ENCODE peak calls at places on chromosomes 3 and 15, in six cellular contexts. U is K562, F is A549, N is GM12878, J is SK-N-SH, H is H1. W is an unnamed sample.

GRCh38 chr3:33962383-33962782 is 164.0 kb downstream of the PDCD6IP start:
- DNase-seq in U (no peak), F (no peak), N (no peak), J (no peak), H (no peak), W (no peak)

GRCh38 chr15:78102741-78103140 is 10.4 kb downstream of the SH2D7 start:
- DNase-seq in U (no peak), F (no peak), N (no peak), J (no peak), H (no peak), W (no peak)

GRCh38 chr3:2098398-2099027 is at the start of gene CNTN4:
- DNase-seq in U (no peak), F (peak; percentile 23), N (no peak), J (peak; percentile 98), H (peak; percentile 65), W (peak; percentile 24)

GRCh38 chr15:55224892-55225291 is 28.2 kb upstream of the RSL24D1 start:
- DNase-seq in U (no peak), F (no peak), N (peak; percentile 48), J (no peak), H (no peak), W (no peak)

GRCh38 chr15:63133786-63134185 is 12.1 kb downstream of the LACTB start:
- DNase-seq in U (no peak), F (no peak), N (no peak), J (no peak), H (no peak), W (no peak)

GRCh38 chr3:191388823-191389222 is 58.5 kb upstream of the UTS2B start:
- DNase-seq in U (no peak), F (no peak), N (no peak), J (no peak), H (no peak), W (no peak)

GRCh38 chr3:30984855-30985793 is 90.7 kb upstream of the GADL1 start:
- DNase-seq in U (no peak), F (peak; percentile 4), N (no peak), J (no peak), H (no peak), W (no peak)

GRCh38 chr3:176939022-176939817 is 258.1 kb downstream of the TBL1XR1 start:
- DNase-seq in U (peak; percentile 70), F (peak; percentile 69), N (peak; percentile 5), J (peak; percentile 68), H (no peak), W (peak; percentile 67)

GRCh38 chr15:67870868-67871408 is 31.1 kb upstream of the RNU6-1 start:
- DNase-seq in U (no peak), F (no peak), N (no peak), J (no peak), H (no peak), W (no peak)

GRCh38 chr3:102060814-102061213 is 211.5 kb downstream of the NFKBIZ start:
- DNase-seq in U (peak; percentile 1), F (peak; percentile 14), N (peak; percentile 53), J (no peak), H (no peak), W (peak; percentile 60)

GRCh38 chr3:37646865-37647264 is 214.8 kb upstream of the CTDSPL start:
- DNase-seq in U (no peak), F (no peak), N (no peak), J (no peak), H (no peak), W (no peak)

GRCh38 chr3:185208836-185209235 is 45.0 kb downstream of the EHHADH start:
- DNase-seq in U (no peak), F (no peak), N (no peak), J (no peak), H (no peak), W (no peak)

GRCh38 chr3:61954097-61954528 is 392.7 kb downstream of the PTPRG start:
- DNase-seq in U (no peak), F (no peak), N (no peak), J (no peak), H (no peak), W (no peak)

GRCh38 chr3:138348950-138349739 is 766 bp downstream of the MRAS start:
- DNase-seq in U (peak; percentile 18), F (peak; percentile 20), N (no peak), J (peak; percentile 76), H (no peak), W (peak; percentile 29)

GRCh38 chr3:88626426-88627120 is 476.8 kb downstream of the C3orf38 start:
- DNase-seq in U (no peak), F (no peak), N (no peak), J (no peak), H (no peak), W (no peak)

GRCh38 chr3:99330281-99330680 is 308.1 kb upstream of the COL8A1 start:
- DNase-seq in U (no peak), F (no peak), N (no peak), J (no peak), H (no peak), W (no peak)

GRCh38 chr3:188206787-188207186 is 52.8 kb downstream of the LPP start:
- DNase-seq in U (no peak), F (no peak), N (no peak), J (no peak), H (no peak), W (no peak)

GRCh38 chr3:153289334-153289808 is 127.3 kb downstream of the RAP2B start:
- DNase-seq in U (peak; percentile 80), F (peak; percentile 26), N (no peak), J (no peak), H (no peak), W (no peak)

GRCh38 chr3:58422756-58423324 is 10.8 kb downstream of the PDHB start:
- DNase-seq in U (peak; percentile 19), F (peak; percentile 51), N (no peak), J (no peak), H (no peak), W (peak; percentile 40)

GRCh38 chr15:39720721-39721611 is 61.7 kb downstream of the FSIP1 start:
- DNase-seq in U (no peak), F (no peak), N (no peak), J (no peak), H (no peak), W (no peak)
- TF ChIP-seq USF2 in U (no peak), F (no peak), N (no peak), J (no peak), H (no peak), W (no peak)

GRCh38 chr15:58929891-58930416 is 3.5 kb downstream of the SLTM start:
- DNase-seq in U (no peak), F (no peak), N (no peak), J (no peak), H (no peak), W (no peak)
- TF ChIP-seq EP300 in U (no peak), F (no peak), N (no peak), J (no peak), H (no peak), W (no peak)

DNA sequence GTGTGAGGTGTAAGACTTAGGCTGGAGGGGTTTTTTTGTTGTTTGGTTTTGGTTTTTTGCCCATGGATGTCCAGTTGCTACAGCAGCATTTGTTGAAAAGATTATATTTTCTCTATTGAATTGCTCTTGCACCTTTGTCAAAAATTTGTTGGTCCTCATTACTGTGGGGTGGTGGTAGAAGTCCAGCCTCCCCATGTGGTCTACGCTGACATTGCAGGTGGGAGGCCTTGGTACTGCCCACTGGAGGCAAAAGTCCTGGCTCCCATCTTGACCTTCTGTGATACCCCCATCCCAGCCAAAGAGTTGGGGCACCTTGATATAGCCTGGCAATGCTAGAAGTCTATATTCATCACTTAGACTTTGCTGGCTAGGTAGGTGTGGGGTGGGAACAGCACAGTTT is 5.4 kb upstream of the RAB6B start:
- DNase-seq in U (peak; percentile 36), F (no peak), N (no peak), J (no peak), H (no peak), W (no peak)
- TF ChIP-seq CTCF in U (peak; percentile 85), F (no peak), N (peak; percentile 11), J (no peak), H (peak; percentile 64), W (no peak)

DNA sequence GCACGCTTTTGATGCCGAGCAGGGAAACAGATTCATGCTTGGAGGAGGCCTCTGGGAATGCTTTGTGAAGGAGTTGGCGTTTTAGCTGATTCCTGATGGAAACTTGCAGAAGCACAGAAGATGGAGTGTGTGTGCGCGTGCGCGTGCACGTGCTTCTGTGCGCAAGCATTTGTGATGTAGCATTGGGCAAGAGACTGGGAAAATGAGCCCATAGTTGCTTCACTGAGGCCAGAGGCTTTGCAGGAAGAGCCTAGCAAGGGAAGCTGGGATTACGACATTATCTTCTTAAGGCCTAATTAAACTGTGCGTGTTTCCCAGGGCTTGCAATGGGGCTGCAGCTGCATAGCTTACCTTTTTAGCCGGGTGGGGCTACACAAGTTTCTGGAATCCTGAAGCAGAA is 18.1 kb upstream of the AGBL1 start:
- DNase-seq in U (no peak), F (no peak), N (no peak), J (no peak), H (no peak), W (no peak)
- TF ChIP-seq USF2 in U (no peak), F (no peak), N (no peak), J (no peak), H (no peak), W (no peak)

GRCh38 chr3:179071569-179072397 is at the start of gene ZMAT3:
- DNase-seq in U (peak; percentile 88), F (peak; percentile 73), N (no peak), J (peak; percentile 96), H (peak; percentile 53), W (peak; percentile 71)
- TF ChIP-seq EP300 in U (no peak), F (no peak), N (no peak), J (no peak), H (no peak), W (no peak)

DNA sequence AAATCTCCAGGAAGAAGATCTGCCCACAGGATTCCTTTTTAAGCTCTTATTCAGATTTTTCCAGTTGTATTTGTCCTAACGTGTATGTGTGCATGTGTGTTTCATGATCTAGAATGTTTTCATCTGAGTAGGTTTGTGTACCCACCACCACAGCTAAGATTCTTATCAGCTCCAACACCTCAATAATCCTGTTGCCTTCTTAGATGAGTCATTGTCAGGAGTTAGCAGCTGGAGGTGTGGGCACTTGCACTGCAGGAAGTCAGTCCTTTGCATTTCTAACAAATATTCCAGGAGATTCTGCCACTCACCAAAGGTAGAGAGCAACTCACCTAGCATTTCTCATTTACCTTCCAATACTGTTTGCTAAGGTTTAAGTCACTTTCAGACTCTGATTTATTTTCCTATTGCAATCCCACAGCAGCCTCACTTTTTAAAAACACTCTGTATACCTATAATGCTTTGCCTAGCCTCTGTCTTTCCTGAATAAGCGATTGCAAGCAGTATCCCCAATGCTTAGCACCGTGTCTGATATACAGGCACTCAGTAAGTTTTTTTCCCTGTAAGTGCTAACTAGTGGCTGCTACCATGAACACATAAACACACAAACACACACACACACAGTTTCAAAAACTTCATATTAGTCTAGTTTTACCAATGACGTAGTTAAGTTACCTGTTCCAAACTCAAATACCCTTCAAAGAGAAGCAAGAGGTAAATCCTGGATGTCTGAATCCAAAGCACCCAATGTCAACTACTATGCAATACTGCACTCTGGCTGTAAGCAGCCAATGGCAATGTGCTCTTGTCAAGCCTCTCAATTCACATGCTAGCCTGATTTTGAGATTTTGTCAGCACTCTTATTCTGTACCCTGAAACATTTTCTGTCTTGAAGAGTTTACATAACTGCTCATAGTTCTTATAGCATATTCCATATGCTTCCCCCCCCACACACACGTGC is 713.5 kb upstream of the LMCD1 start:
- DNase-seq in U (no peak), F (no peak), N (no peak), J (no peak), H (no peak), W (no peak)
- TF ChIP-seq CTCF in U (no peak), F (no peak), N (no peak), J (no peak), H (peak; percentile 43), W (no peak)